ENCODE peak calls at places on chromosome 16, in nine cellular contexts. N, O, C, S, L, A, D, M and G are unnamed samples.

GRCh38 chr16:73152731-73153130 is 104.8 kb upstream of the ZFHX3 start:
- DNase-seq in O (no peak), D (peak), M (peak), N (no peak), C (peak), A (no peak), L (no peak), S (no peak), G (no peak)

GRCh38 chr16:30758988-30759461 is 2.8 kb downstream of the CFAP119 start:
- DNase-seq in O (peak), C (no peak), D (no peak), S (no peak), A (no peak), M (no peak), N (no peak), L (no peak), G (no peak)

GRCh38 chr16:86375841-86376240 is 134.5 kb upstream of the FOXF1 start:
- DNase-seq in A (no peak), C (no peak), O (no peak), M (no peak), N (no peak), D (no peak), L (no peak), S (no peak), G (no peak)

GRCh38 chr16:66248096-66248495 is 118.4 kb upstream of the CDH5 start:
- DNase-seq in O (no peak), D (no peak), C (no peak), S (no peak), A (no peak), L (peak), M (no peak), N (no peak), G (no peak)

GRCh38 chr16:68470461-68471150 is 22.3 kb upstream of the SMPD3 start:
- DNase-seq in O (peak), S (no peak), N (no peak), L (no peak), C (no peak), A (no peak), M (no peak), D (no peak), G (no peak)

GRCh38 chr16:69522732-69523404 is 42.9 kb upstream of the NFAT5 start:
- DNase-seq in D (no peak), N (no peak), M (peak), S (no peak), O (no peak), L (no peak), C (no peak), A (no peak), G (no peak)

GRCh38 chr16:52441886-52442285 is 105.1 kb downstream of the TOX3 start:
- DNase-seq in S (no peak), M (no peak), N (no peak), C (no peak), O (no peak), A (no peak), L (no peak), D (no peak), G (no peak)

GRCh38 chr16:74226361-74226979 is 70.1 kb upstream of the PSMD7 start:
- DNase-seq in L (no peak), O (no peak), C (no peak), A (no peak), N (no peak), M (peak), D (peak), S (no peak), G (no peak)

GRCh38 chr16:84302111-84302954 is 7.7 kb downstream of the WFDC1 start:
- DNase-seq in D (no peak), A (no peak), M (no peak), O (no peak), S (no peak), L (no peak), N (no peak), C (no peak), G (no peak)

GRCh38 chr16:15604460-15605390 is 38.2 kb downstream of the MARF1 start:
- DNase-seq in D (no peak), M (no peak), N (no peak), A (no peak), S (no peak), C (no peak), O (no peak), L (no peak), G (no peak)

GRCh38 chr16:12067714-12068401 is 91.3 kb downstream of the SNX29 start:
- DNase-seq in O (peak), A (peak), L (peak), N (peak), D (peak), S (peak), M (peak), C (peak), G (no peak)

GRCh38 chr16:30786936-30787612 is at the start of gene ZNF629:
- DNase-seq in N (peak), C (peak), L (peak), A (no peak), M (peak), O (no peak), D (peak), S (peak), G (no peak)

GRCh38 chr16:86455609-86456008 is 54.7 kb upstream of the FOXF1 start:
- DNase-seq in O (no peak), L (no peak), N (no peak), C (no peak), S (no peak), A (no peak), D (no peak), M (no peak), G (no peak)

GRCh38 chr16:23227529-23227928 is 45.0 kb downstream of the SCNN1G start:
- DNase-seq in M (no peak), S (peak), D (no peak), C (no peak), A (no peak), L (no peak), N (no peak), O (no peak), G (no peak)

GRCh38 chr16:72926671-72927070 is 121.3 kb downstream of the ZFHX3 start:
- DNase-seq in A (no peak), L (no peak), N (no peak), S (no peak), O (no peak), D (no peak), M (no peak), C (no peak), G (no peak)

GRCh38 chr16:21023509-21024202 is 123.1 kb downstream of the LYRM1 start:
- DNase-seq in L (no peak), D (no peak), A (peak), S (no peak), M (peak), O (no peak), C (no peak), N (no peak), G (no peak)

GRCh38 chr16:51012396-51012795 is 138.7 kb downstream of the SALL1 start:
- DNase-seq in C (no peak), O (no peak), A (no peak), N (no peak), S (no peak), D (no peak), L (no peak), M (no peak), G (no peak)

GRCh38 chr16:51039638-51040331 is 111.3 kb downstream of the SALL1 start:
- DNase-seq in O (no peak), D (no peak), S (no peak), A (no peak), M (no peak), L (no peak), N (no peak), C (no peak), G (no peak)

GRCh38 chr16:83768976-83769375 is 38.8 kb upstream of the HSBP1 start:
- DNase-seq in M (peak), D (no peak), S (no peak), A (no peak), L (no peak), O (no peak), N (no peak), C (no peak), G (no peak)

GRCh38 chr16:74743668-74744299 is 30.8 kb downstream of the FA2H start:
- DNase-seq in S (peak), A (no peak), L (peak), C (no peak), N (peak), D (no peak), M (peak), O (no peak), G (no peak)

GRCh38 chr16:62597874-62598273 is 561.6 kb upstream of the CDH8 start:
- DNase-seq in N (no peak), C (no peak), L (no peak), D (no peak), S (no peak), M (no peak), O (no peak), A (no peak), G (no peak)

GRCh38 chr16:84518804-84519341 is 14.4 kb upstream of the MEAK7 start:
- DNase-seq in N (peak), A (peak), S (no peak), L (no peak), M (no peak), D (no peak), O (no peak), C (no peak), G (no peak)

GRCh38 chr16:21283521-21284289 is 5.6 kb upstream of the CRYM start:
- DNase-seq in A (no peak), D (peak), O (no peak), N (no peak), M (peak), L (peak), S (no peak), C (peak), G (no peak)

GRCh38 chr16:70697601-70698170 is 11.8 kb upstream of the MTSS2 start:
- DNase-seq in D (no peak), C (no peak), S (no peak), O (no peak), L (no peak), A (no peak), N (no peak), M (peak), G (no peak)

GRCh38 chr16:46747777-46748651 is at the start of gene MYLK3:
- DNase-seq in M (peak), D (peak), C (no peak), O (no peak), L (no peak), S (no peak), A (no peak), N (no peak), G (no peak)

GRCh38 chr16:23408242-23409201 is 44.5 kb downstream of the COG7 start:
- DNase-seq in O (no peak), C (no peak), N (peak), L (peak), M (peak), S (peak), D (peak), A (no peak), G (no peak)

GRCh38 chr16:87371261-87371866 is 12.2 kb downstream of the FBXO31 start:
- DNase-seq in O (no peak), A (no peak), S (no peak), D (peak), M (peak), N (no peak), C (no peak), L (no peak), G (no peak)

GRCh38 chr16:83813818-83814653 is 6.3 kb downstream of the HSBP1 start:
- DNase-seq in C (no peak), A (no peak), M (peak), S (no peak), N (peak), D (peak), O (no peak), L (no peak), G (no peak)

GRCh38 chr16:48895142-48895541 is 285.2 kb upstream of the N4BP1 start:
- DNase-seq in L (no peak), A (no peak), O (no peak), N (no peak), C (no peak), S (no peak), D (peak), M (peak), G (no peak)

GRCh38 chr16:71610447-71610846 is 15.5 kb upstream of the MARVELD3 start:
- DNase-seq in C (no peak), A (no peak), N (no peak), D (no peak), L (no peak), S (no peak), M (no peak), O (no peak), G (no peak)

GRCh38 chr16:78629173-78629572 is 529.7 kb downstream of the WWOX start:
- DNase-seq in D (no peak), C (no peak), S (no peak), M (no peak), O (no peak), N (no peak), A (no peak), L (no peak), G (no peak)

GRCh38 chr16:49952386-49952785 is 72.6 kb upstream of the CNEP1R1 start:
- DNase-seq in M (peak), C (no peak), L (no peak), A (no peak), N (no peak), S (no peak), O (no peak), D (no peak), G (no peak)

GRCh38 chr16:88309174-88309904 is 73.4 kb upstream of the ZNF469 start:
- DNase-seq in M (no peak), L (no peak), N (no peak), C (no peak), S (no peak), A (no peak), O (no peak), D (no peak), G (no peak)

GRCh38 chr16:69937465-69937951 is 13.6 kb upstream of the CLEC18A start:
- DNase-seq in L (no peak), D (peak), A (no peak), O (no peak), S (no peak), M (peak), C (no peak), N (no peak), G (no peak)

GRCh38 chr16:51402239-51402638 is 251.2 kb upstream of the SALL1 start:
- DNase-seq in N (no peak), D (no peak), C (no peak), S (no peak), M (no peak), L (no peak), A (no peak), O (no peak), G (no peak)

GRCh38 chr16:81940781-81941560 is 70.3 kb downstream of the SDR42E1 start:
- DNase-seq in L (no peak), M (no peak), A (no peak), S (peak), D (peak), C (no peak), O (no peak), N (peak), G (no peak)

GRCh38 chr16:55470533-55471371 is 8.2 kb upstream of the MMP2 start:
- DNase-seq in L (peak), M (peak), S (peak), O (no peak), A (no peak), C (no peak), N (no peak), D (no peak), G (no peak)

GRCh38 chr16:89001117-89002027 is 24.4 kb upstream of the CBFA2T3 start:
- DNase-seq in O (no peak), C (no peak), A (no peak), D (peak), N (no peak), S (no peak), L (no peak), M (peak), G (no peak)